ENCODE peak calls at places on chromosomes 5 and 9, in four cellular contexts. Q, B, D and L are unnamed samples.

GRCh38 chr5:118125687-118126086 is 862.7 kb downstream of the DTWD2 start:
- DNase-seq in Q (no peak), B (no peak), D (no peak), L (no peak)

GRCh38 chr5:151082274-151082902 is 1.6 kb upstream of the TNIP1 start:
- DNase-seq in Q (no peak), B (peak; percentile 26), D (no peak), L (no peak)

GRCh38 chr5:157379983-157380382 is 80.0 kb upstream of the NIPAL4 start:
- DNase-seq in Q (no peak), B (no peak), D (no peak), L (no peak)

GRCh38 chr9:130282000-130282700 is 16.6 kb downstream of the HMCN2 start:
- DNase-seq in Q (no peak), B (no peak), D (no peak), L (no peak)

GRCh38 chr5:135153259-135153658 is 119.2 kb upstream of the PITX1 start:
- DNase-seq in Q (no peak), B (no peak), D (no peak), L (no peak)

GRCh38 chr9:33924978-33925797 is 108.2 kb downstream of the UBE2R2 start:
- DNase-seq in Q (no peak), B (no peak), D (peak; percentile 59), L (no peak)

GRCh38 chr5:127038550-127038949 is 8.2 kb upstream of the MARCHF3 start:
- DNase-seq in Q (no peak), B (no peak), D (no peak), L (no peak)

GRCh38 chr5:11918463-11919045 is 14.3 kb upstream of the CTNND2 start:
- DNase-seq in Q (no peak), B (no peak), D (no peak), L (no peak)

GRCh38 chr5:178606269-178606668 is 16.1 kb upstream of the COL23A1 start:
- DNase-seq in Q (no peak), B (no peak), D (no peak), L (no peak)

GRCh38 chr9:109411069-109411761 is 86.9 kb downstream of the PTPN3 start:
- DNase-seq in Q (no peak), B (no peak), D (no peak), L (no peak)

DNA sequence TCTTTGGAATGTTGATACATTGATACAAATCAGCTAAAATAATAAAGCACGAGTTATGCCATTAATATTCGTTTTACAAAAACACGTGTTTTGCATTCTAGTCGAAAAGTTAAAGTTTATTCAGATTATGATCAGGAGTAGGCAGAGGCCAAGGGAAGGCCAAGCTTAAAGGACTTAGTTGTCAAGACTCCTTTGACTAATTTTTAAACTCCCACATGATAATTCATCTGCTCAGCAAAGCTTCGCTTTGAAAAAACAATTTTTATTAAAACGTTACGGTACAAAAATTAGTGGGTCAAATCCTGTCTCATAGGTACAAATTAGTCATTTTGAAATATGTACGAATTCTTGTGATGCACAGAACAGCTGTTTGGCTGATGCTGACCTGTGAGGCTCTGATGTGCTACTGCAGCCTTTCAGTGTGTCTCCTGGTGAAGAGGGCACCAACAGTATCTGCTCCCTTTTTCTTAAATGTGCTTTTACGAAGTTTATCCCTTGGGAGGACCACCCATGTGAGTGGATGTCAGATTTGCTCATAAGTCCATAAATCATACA is 23.0 kb upstream of the NR3C1 start:
- DNase-seq in Q (no peak), B (no peak), D (no peak), L (no peak)
- H3K4me3 ChIP-seq in Q (no peak overlapping the region), B (no peak overlapping the region), D (no peak overlapping the region), L (no peak overlapping the region)

DNA sequence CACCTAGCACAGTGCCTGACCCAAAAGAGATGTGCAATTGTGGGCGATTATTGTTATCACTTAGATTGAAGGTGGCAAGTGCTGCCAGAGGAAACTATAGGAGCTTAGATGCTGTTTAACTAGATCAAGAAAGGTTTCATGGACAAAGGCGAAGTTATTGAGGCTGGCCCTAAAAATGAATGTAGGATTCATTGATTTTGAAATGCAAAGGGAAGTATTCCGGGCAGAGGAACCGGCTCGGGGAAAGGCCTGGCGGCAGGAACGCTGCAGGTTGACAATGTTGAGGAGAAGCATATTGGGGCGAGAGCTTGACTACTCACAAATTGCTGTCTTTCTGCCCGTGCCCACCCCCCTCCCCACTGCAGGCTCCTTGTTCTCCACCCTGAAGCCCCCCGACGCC is 37.4 kb upstream of the TTC1 start:
- DNase-seq in Q (no peak), B (no peak), D (no peak), L (no peak)
- H3K4me3 ChIP-seq in Q (peak overlapping the region; percentile 34), B (no peak overlapping the region), D (peak overlapping the region; percentile 20), L (no peak overlapping the region)

GRCh38 chr9:70601000-70601929 is 186.8 kb upstream of the KLF9 start:
- DNase-seq in Q (peak; percentile 99), B (no peak), D (peak; percentile 96), L (peak; percentile 92)
- H3K4me3 ChIP-seq in Q (peak overlapping the region; percentile 16), B (no peak overlapping the region), D (peak overlapping the region; percentile 1), L (no peak overlapping the region)

GRCh38 chr9:136566553-136566895 is 20.7 kb upstream of the NOTCH1 start:
- DNase-seq in Q (no peak), B (no peak), D (no peak), L (no peak)

GRCh38 chr9:136564379-136564988 is 18.6 kb upstream of the NOTCH1 start:
- DNase-seq in Q (peak; percentile 43), B (no peak), D (peak; percentile 67), L (peak; percentile 82)

GRCh38 chr9:136565722-136566552 is 20.1 kb upstream of the NOTCH1 start:
- DNase-seq in Q (no peak), B (no peak), D (no peak), L (no peak)

GRCh38 chr9:136563646-136564321 is 17.9 kb upstream of the NOTCH1 start:
- DNase-seq in Q (no peak), B (no peak), D (no peak), L (no peak)

GRCh38 chr9:136565075-136565721 is 19.4 kb upstream of the NOTCH1 start:
- DNase-seq in Q (no peak), B (no peak), D (no peak), L (no peak)
- H3K4me3 ChIP-seq in Q (no peak overlapping the region), B (no peak overlapping the region), D (no peak overlapping the region), L (no peak overlapping the region)